ENCODE peak calls at places on chromosomes 13 and 19, in ten cellular contexts. T is stimulated activated CD8-positive, alpha-beta memory T cell treated with anti-CD3 and anti-CD28 coated beads, Interleukin-15, amount 100 ng/mL, for 1 hour; H is stimulated activated CD4-positive, alpha-beta T cell treated with anti-CD3 and anti-CD28 coated beads, TNF-alpha, amount 100 ng/mL, for 48 hours; X is NCI-H1694; O is hypothalamus; I is fibroblast of pulmonary artery; W is OCI-M1; P is vagina; J is nucleus accumbens; V is RPMI7951. B is an unnamed sample.

GRCh38 chr19:33245948-33246728 is 20.5 kb upstream of the SLC7A10 start:
- DNase-seq in I (peak; percentile 31), P (no peak), T (no peak), H (no peak), O (no peak), W (peak; percentile 52), X (no peak), V (peak; percentile 22), J (no peak), B (no peak)

GRCh38 chr13:99661791-99662190 is 160.5 kb downstream of the TM9SF2 start:
- DNase-seq in H (no peak), T (no peak), P (no peak), O (no peak), J (no peak), X (no peak), I (no peak), V (no peak), W (no peak), B (peak; percentile 79)

GRCh38 chr13:82506805-82507404 is 1375.4 kb downstream of the SLITRK1 start:
- DNase-seq in H (no peak), T (no peak), I (no peak), O (no peak), P (no peak), J (no peak), V (no peak), X (no peak), W (peak; percentile 82), B (no peak)

GRCh38 chr19:40703029-40703755 is 12.7 kb upstream of the NUMBL start:
- DNase-seq in X (no peak), O (no peak), I (no peak), P (no peak), J (no peak), W (no peak), T (no peak), H (no peak), V (no peak), B (peak; percentile 51)

GRCh38 chr19:47786566-47786965 is 8.1 kb downstream of the SELENOW start:
- DNase-seq in P (no peak), I (no peak), X (no peak), O (no peak), V (no peak), J (no peak), H (no peak), T (no peak), W (no peak), B (no peak)

GRCh38 chr13:19634129-19634740 is 776 bp downstream of the MPHOSPH8 start:
- DNase-seq in H (no peak), J (no peak), V (peak; percentile 35), P (no peak), I (peak; percentile 55), W (peak; percentile 49), T (no peak), O (no peak), X (no peak), B (peak; percentile 61)

GRCh38 chr13:86581711-86582110 is 782.5 kb upstream of the SLITRK6 start:
- DNase-seq in O (no peak), V (peak; percentile 76), H (no peak), W (no peak), I (peak; percentile 1), T (no peak), P (no peak), X (no peak), J (no peak), B (no peak)

GRCh38 chr19:33434090-33434885 is 60.8 kb downstream of the CEBPG start:
- DNase-seq in P (no peak), T (no peak), W (no peak), V (no peak), O (no peak), H (no peak), I (no peak), J (no peak), X (no peak), B (no peak)

GRCh38 chr19:22623841-22624221 is 10.3 kb upstream of the ZNF492 start:
- DNase-seq in X (no peak), T (no peak), P (no peak), V (no peak), J (no peak), H (no peak), O (no peak), I (no peak), W (no peak), B (no peak)

GRCh38 chr19:28887920-28888618 is 324.9 kb downstream of the UQCRFS1 start:
- DNase-seq in I (no peak), W (no peak), X (no peak), J (no peak), T (no peak), O (no peak), H (no peak), V (no peak), P (no peak), B (no peak)

GRCh38 chr19:15101479-15102082 is 5.6 kb upstream of the SYDE1 start:
- DNase-seq in I (peak; percentile 69), P (no peak), H (peak; percentile 35), O (no peak), W (peak; percentile 88), V (peak; percentile 44), T (peak; percentile 30), J (no peak), X (peak; percentile 40), B (no peak)

GRCh38 chr19:33316521-33317284 is 14.4 kb upstream of the CEBPA start:
- DNase-seq in H (no peak), X (no peak), J (no peak), P (no peak), T (no peak), I (no peak), W (no peak), O (no peak), V (no peak), B (no peak)

GRCh38 chr19:12784394-12784870 is 6.9 kb upstream of the JUNB start:
- DNase-seq in O (no peak), H (no peak), P (no peak), V (no peak), W (peak; percentile 78), T (no peak), J (no peak), I (no peak), X (no peak), B (no peak)

GRCh38 chr13:94033098-94033497 is 446.4 kb downstream of the DCT start:
- DNase-seq in T (no peak), X (no peak), H (no peak), V (no peak), W (no peak), O (no peak), J (no peak), P (no peak), I (no peak), B (no peak)

GRCh38 chr19:39381910-39382611 is 8.8 kb downstream of the PAF1 start:
- DNase-seq in H (no peak), V (no peak), O (no peak), X (no peak), T (no peak), J (no peak), W (peak; percentile 97), P (no peak), I (no peak), B (no peak)

GRCh38 chr13:95697052-95697680 is 20.2 kb downstream of the DNAJC3 start:
- DNase-seq in P (no peak), J (no peak), H (no peak), O (no peak), I (no peak), T (no peak), V (no peak), W (no peak), X (no peak), B (no peak)

GRCh38 chr19:47699360-47699917 is 13.8 kb upstream of the EHD2 start:
- DNase-seq in O (peak; percentile 6), I (peak; percentile 41), W (peak; percentile 79), V (peak; percentile 27), T (no peak), H (peak; percentile 17), P (no peak), X (peak; percentile 32), J (no peak), B (peak; percentile 38)

GRCh38 chr13:110535526-110535925 is 26.0 kb downstream of the RAB20 start:
- DNase-seq in H (no peak), W (no peak), O (no peak), P (no peak), J (no peak), X (no peak), V (no peak), T (no peak), I (no peak), B (no peak)

GRCh38 chr19:46065486-46065885 is 24.7 kb upstream of the IGFL4 start:
- DNase-seq in W (no peak), T (no peak), V (peak; percentile 97), I (peak; percentile 51), P (no peak), X (no peak), J (no peak), O (no peak), H (no peak), B (no peak)

GRCh38 chr19:5436101-5436947 is 18.9 kb upstream of the ZNRF4 start:
- DNase-seq in I (peak; percentile 45), J (no peak), H (no peak), P (no peak), X (peak; percentile 79), T (no peak), W (peak; percentile 90), O (no peak), V (peak; percentile 56), B (peak; percentile 85)

GRCh38 chr19:5340637-5341447 is at the start of gene PTPRS:
- DNase-seq in X (peak; percentile 63), T (peak; percentile 25), V (peak; percentile 79), H (peak; percentile 36), J (peak; percentile 42), P (no peak), O (peak; percentile 48), I (peak; percentile 75), W (peak; percentile 86), B (peak; percentile 84)

GRCh38 chr19:8361921-8362793 is 1.8 kb upstream of the ANGPTL4 start:
- DNase-seq in X (peak; percentile 39), V (peak; percentile 99), J (peak; percentile 2), O (peak; percentile 27), T (no peak), H (no peak), W (peak; percentile 59), I (peak; percentile 99), P (no peak), B (peak; percentile 23)

GRCh38 chr13:66811445-66811844 is 418.7 kb downstream of the PCDH9 start:
- DNase-seq in P (no peak), T (no peak), I (no peak), H (no peak), O (no peak), W (no peak), V (no peak), X (no peak), J (no peak), B (no peak)

GRCh38 chr19:16342002-16342715 is 17.5 kb downstream of the KLF2 start:
- DNase-seq in X (no peak), H (peak; percentile 63), J (no peak), T (no peak), V (peak; percentile 82), P (no peak), O (no peak), W (no peak), I (no peak), B (no peak)

GRCh38 chr13:78910147-78910546 is 251.2 kb upstream of the OBI1 start:
- DNase-seq in I (no peak), T (no peak), J (no peak), W (no peak), H (no peak), P (no peak), V (no peak), O (no peak), X (no peak), B (no peak)

GRCh38 chr13:45953082-45953481 is 99.5 kb downstream of the ZC3H13 start:
- DNase-seq in X (no peak), H (no peak), J (no peak), I (no peak), V (no peak), P (no peak), O (no peak), W (no peak), T (no peak), B (no peak)

GRCh38 chr13:58843071-58843470 is 1211.5 kb downstream of the PCDH17 start:
- DNase-seq in W (no peak), I (no peak), P (no peak), O (no peak), J (no peak), X (no peak), H (no peak), V (no peak), T (no peak), B (no peak)

GRCh38 chr13:106182404-106182803 is 353.1 kb downstream of the EFNB2 start:
- DNase-seq in V (peak; percentile 95), J (no peak), P (no peak), O (no peak), I (peak; percentile 89), T (no peak), W (peak; percentile 74), X (no peak), H (no peak), B (no peak)